ENCODE peak calls at places on chromosome 9, in seven cellular contexts. One of them, this sample, is unnamed.

GRCh38 chr9:35696520-35697215 is 6.9 kb upstream of the TPM2 start:
- DNase-seq in K562: peak; percentile 59
- DNase-seq in fibroblast of lung: peak; percentile 38
- DNase-seq in lower lobe of right lung: peak; percentile 61
- DNase-seq in MCF 10A: peak; percentile 68
- DNase-seq in Panc1: peak; percentile 57
- DNase-seq in epithelial cell of proximal tubule: no peak
- DNase-seq in this sample: peak; percentile 63

GRCh38 chr9:129500863-129501770 is 119.8 kb downstream of the C9orf50 start:
- DNase-seq in fibroblast of lung: no peak
- DNase-seq in epithelial cell of proximal tubule: no peak
- DNase-seq in K562: no peak
- DNase-seq in lower lobe of right lung: no peak
- DNase-seq in MCF 10A: no peak
- DNase-seq in Panc1: no peak
- DNase-seq in this sample: no peak

GRCh38 chr9:22405869-22406659 is 40.6 kb upstream of the DMRTA1 start:
- DNase-seq in fibroblast of lung: no peak
- DNase-seq in K562: no peak
- DNase-seq in MCF 10A: no peak
- DNase-seq in epithelial cell of proximal tubule: no peak
- DNase-seq in Panc1: no peak
- DNase-seq in lower lobe of right lung: peak; percentile 24
- DNase-seq in this sample: no peak

GRCh38 chr9:98381311-98382103 is 126.1 kb upstream of the TBC1D2 start:
- DNase-seq in lower lobe of right lung: no peak
- DNase-seq in Panc1: no peak
- DNase-seq in fibroblast of lung: no peak
- DNase-seq in K562: no peak
- DNase-seq in epithelial cell of proximal tubule: no peak
- DNase-seq in MCF 10A: no peak
- DNase-seq in this sample: no peak

GRCh38 chr9:88106492-88106891 is 31.8 kb downstream of the SPATA31C2 start:
- DNase-seq in lower lobe of right lung: no peak
- DNase-seq in Panc1: no peak
- DNase-seq in K562: no peak
- DNase-seq in MCF 10A: peak; percentile 54
- DNase-seq in fibroblast of lung: peak; percentile 32
- DNase-seq in epithelial cell of proximal tubule: no peak
- DNase-seq in this sample: peak; percentile 17

GRCh38 chr9:105932276-105932675 is 237.9 kb downstream of the TMEM38B start:
- DNase-seq in lower lobe of right lung: no peak
- DNase-seq in epithelial cell of proximal tubule: no peak
- DNase-seq in MCF 10A: no peak
- DNase-seq in Panc1: no peak
- DNase-seq in K562: no peak
- DNase-seq in fibroblast of lung: no peak
- DNase-seq in this sample: no peak

GRCh38 chr9:130295431-130295830 is 29.9 kb downstream of the HMCN2 start:
- DNase-seq in Panc1: no peak
- DNase-seq in MCF 10A: no peak
- DNase-seq in epithelial cell of proximal tubule: no peak
- DNase-seq in K562: no peak
- DNase-seq in fibroblast of lung: no peak
- DNase-seq in lower lobe of right lung: peak; percentile 14
- DNase-seq in this sample: no peak

GRCh38 chr9:16627967-16628366 is 242.5 kb downstream of the BNC2 start:
- DNase-seq in Panc1: no peak
- DNase-seq in K562: no peak
- DNase-seq in lower lobe of right lung: no peak
- DNase-seq in epithelial cell of proximal tubule: no peak
- DNase-seq in fibroblast of lung: peak; percentile 99
- DNase-seq in MCF 10A: peak; percentile 22
- DNase-seq in this sample: no peak

GRCh38 chr9:112866662-112867274 is 23.9 kb downstream of the SLC46A2 start:
- DNase-seq in MCF 10A: peak; percentile 89
- DNase-seq in fibroblast of lung: peak; percentile 52
- DNase-seq in K562: peak; percentile 33
- DNase-seq in lower lobe of right lung: no peak
- DNase-seq in Panc1: no peak
- DNase-seq in epithelial cell of proximal tubule: peak; percentile 77
- DNase-seq in this sample: no peak

GRCh38 chr9:100474082-100474949 is 1.4 kb downstream of the TMEFF1 start:
- DNase-seq in fibroblast of lung: no peak
- DNase-seq in K562: no peak
- DNase-seq in Panc1: no peak
- DNase-seq in epithelial cell of proximal tubule: no peak
- DNase-seq in lower lobe of right lung: no peak
- DNase-seq in MCF 10A: no peak
- DNase-seq in this sample: peak; percentile 18

GRCh38 chr9:19271081-19271480 is 40.6 kb downstream of the DENND4C start:
- DNase-seq in epithelial cell of proximal tubule: no peak
- DNase-seq in K562: no peak
- DNase-seq in fibroblast of lung: no peak
- DNase-seq in Panc1: no peak
- DNase-seq in MCF 10A: peak; percentile 29
- DNase-seq in lower lobe of right lung: no peak
- DNase-seq in this sample: no peak

GRCh38 chr9:130234340-130235260 is 31.0 kb upstream of the HMCN2 start:
- DNase-seq in epithelial cell of proximal tubule: no peak
- DNase-seq in Panc1: no peak
- DNase-seq in MCF 10A: no peak
- DNase-seq in fibroblast of lung: peak; percentile 66
- DNase-seq in K562: no peak
- DNase-seq in lower lobe of right lung: peak; percentile 39
- DNase-seq in this sample: no peak

GRCh38 chr9:89661391-89661949 is 56.7 kb downstream of the GADD45G start:
- DNase-seq in K562: no peak
- DNase-seq in epithelial cell of proximal tubule: no peak
- DNase-seq in fibroblast of lung: peak; percentile 28
- DNase-seq in lower lobe of right lung: peak; percentile 66
- DNase-seq in Panc1: no peak
- DNase-seq in MCF 10A: no peak
- DNase-seq in this sample: no peak

GRCh38 chr9:93010696-93011095 is 47.8 kb upstream of the SUSD3 start:
- DNase-seq in fibroblast of lung: no peak
- DNase-seq in K562: no peak
- DNase-seq in MCF 10A: no peak
- DNase-seq in Panc1: no peak
- DNase-seq in lower lobe of right lung: no peak
- DNase-seq in epithelial cell of proximal tubule: no peak
- DNase-seq in this sample: no peak

GRCh38 chr9:28318515-28318914 is 745.2 kb upstream of the C9orf72 start:
- DNase-seq in MCF 10A: no peak
- DNase-seq in Panc1: no peak
- DNase-seq in lower lobe of right lung: no peak
- DNase-seq in K562: no peak
- DNase-seq in fibroblast of lung: no peak
- DNase-seq in epithelial cell of proximal tubule: no peak
- DNase-seq in this sample: no peak

GRCh38 chr9:115200711-115201505 is 83.0 kb upstream of the TNC start:
- DNase-seq in epithelial cell of proximal tubule: no peak
- DNase-seq in fibroblast of lung: peak; percentile 71
- DNase-seq in K562: no peak
- DNase-seq in MCF 10A: peak; percentile 47
- DNase-seq in lower lobe of right lung: no peak
- DNase-seq in Panc1: no peak
- DNase-seq in this sample: no peak

GRCh38 chr9:77210116-77210515 is 32.8 kb downstream of the VPS13A start:
- DNase-seq in K562: no peak
- DNase-seq in epithelial cell of proximal tubule: no peak
- DNase-seq in fibroblast of lung: peak; percentile 47
- DNase-seq in Panc1: no peak
- DNase-seq in lower lobe of right lung: no peak
- DNase-seq in MCF 10A: no peak
- DNase-seq in this sample: no peak

GRCh38 chr9:15317836-15318235 is 10.8 kb upstream of the TTC39B start:
- DNase-seq in MCF 10A: no peak
- DNase-seq in lower lobe of right lung: no peak
- DNase-seq in fibroblast of lung: peak; percentile 39
- DNase-seq in Panc1: no peak
- DNase-seq in epithelial cell of proximal tubule: no peak
- DNase-seq in K562: no peak
- DNase-seq in this sample: no peak

GRCh38 chr9:93567271-93567959 is 9.0 kb upstream of the PHF2 start:
- DNase-seq in MCF 10A: no peak
- DNase-seq in Panc1: no peak
- DNase-seq in K562: no peak
- DNase-seq in fibroblast of lung: no peak
- DNase-seq in lower lobe of right lung: peak; percentile 52
- DNase-seq in epithelial cell of proximal tubule: no peak
- DNase-seq in this sample: no peak

GRCh38 chr9:93666279-93666784 is 89.9 kb downstream of the PHF2 start:
- DNase-seq in MCF 10A: no peak
- DNase-seq in epithelial cell of proximal tubule: no peak
- DNase-seq in fibroblast of lung: no peak
- DNase-seq in K562: peak; percentile 29
- DNase-seq in lower lobe of right lung: peak; percentile 10
- DNase-seq in Panc1: no peak
- DNase-seq in this sample: no peak

GRCh38 chr9:131349881-131350563 is 43.9 kb upstream of the PRRC2B start:
- DNase-seq in Panc1: peak; percentile 33
- DNase-seq in lower lobe of right lung: peak; percentile 94
- DNase-seq in K562: peak; percentile 82
- DNase-seq in MCF 10A: peak; percentile 79
- DNase-seq in fibroblast of lung: peak; percentile 79
- DNase-seq in epithelial cell of proximal tubule: no peak
- DNase-seq in this sample: peak; percentile 92

GRCh38 chr9:79264511-79265448 is 307.0 kb upstream of the TLE4 start:
- DNase-seq in Panc1: no peak
- DNase-seq in K562: no peak
- DNase-seq in MCF 10A: no peak
- DNase-seq in fibroblast of lung: peak; percentile 18
- DNase-seq in lower lobe of right lung: no peak
- DNase-seq in epithelial cell of proximal tubule: no peak
- DNase-seq in this sample: no peak

GRCh38 chr9:134335095-134335489 is 8.8 kb downstream of the RXRA start:
- DNase-seq in lower lobe of right lung: no peak
- DNase-seq in fibroblast of lung: no peak
- DNase-seq in epithelial cell of proximal tubule: no peak
- DNase-seq in MCF 10A: peak; percentile 46
- DNase-seq in Panc1: no peak
- DNase-seq in K562: no peak
- DNase-seq in this sample: no peak

GRCh38 chr9:134929560-134930158 is 11.9 kb upstream of the FCN1 start:
- DNase-seq in K562: no peak
- DNase-seq in lower lobe of right lung: no peak
- DNase-seq in Panc1: no peak
- DNase-seq in fibroblast of lung: no peak
- DNase-seq in MCF 10A: no peak
- DNase-seq in epithelial cell of proximal tubule: no peak
- DNase-seq in this sample: no peak

GRCh38 chr9:114981095-114981494 is 50.7 kb upstream of the TNFSF8 start:
- DNase-seq in fibroblast of lung: no peak
- DNase-seq in lower lobe of right lung: no peak
- DNase-seq in MCF 10A: peak; percentile 14
- DNase-seq in Panc1: no peak
- DNase-seq in epithelial cell of proximal tubule: no peak
- DNase-seq in K562: no peak
- DNase-seq in this sample: no peak

GRCh38 chr9:4293293-4293931 is 6.5 kb downstream of the GLIS3 start:
- DNase-seq in Panc1: no peak
- DNase-seq in lower lobe of right lung: no peak
- DNase-seq in MCF 10A: peak; percentile 81
- DNase-seq in fibroblast of lung: peak; percentile 99
- DNase-seq in K562: no peak
- DNase-seq in epithelial cell of proximal tubule: peak; percentile 99
- DNase-seq in this sample: no peak

GRCh38 chr9:34126207-34127034 is at the start of gene DCAF12:
- DNase-seq in Panc1: peak; percentile 50
- DNase-seq in lower lobe of right lung: peak; percentile 93
- DNase-seq in K562: peak; percentile 78
- DNase-seq in fibroblast of lung: peak; percentile 87
- DNase-seq in epithelial cell of proximal tubule: no peak
- DNase-seq in MCF 10A: peak; percentile 93
- DNase-seq in this sample: peak; percentile 91
- TF ChIP-seq CTCF in Panc1: no peak
- TF ChIP-seq CTCF in lower lobe of right lung: no peak
- TF ChIP-seq CTCF in K562: peak; percentile 15
- TF ChIP-seq CTCF in fibroblast of lung: no peak
- TF ChIP-seq CTCF in epithelial cell of proximal tubule: no peak
- TF ChIP-seq CTCF in MCF 10A: no peak
- TF ChIP-seq CTCF in this sample: no peak

GRCh38 chr9:127418037-127418471 is 6.1 kb upstream of the ZNF79 start:
- DNase-seq in MCF 10A: peak; percentile 14
- DNase-seq in K562: peak; percentile 59
- DNase-seq in epithelial cell of proximal tubule: no peak
- DNase-seq in lower lobe of right lung: no peak
- DNase-seq in fibroblast of lung: no peak
- DNase-seq in Panc1: no peak
- DNase-seq in this sample: peak; percentile 67
- TF ChIP-seq CTCF in MCF 10A: no peak
- TF ChIP-seq CTCF in K562: peak; percentile 70
- TF ChIP-seq CTCF in epithelial cell of proximal tubule: peak; percentile 38
- TF ChIP-seq CTCF in lower lobe of right lung: peak; percentile 29
- TF ChIP-seq CTCF in fibroblast of lung: peak; percentile 17
- TF ChIP-seq CTCF in Panc1: no peak
- TF ChIP-seq CTCF in this sample: peak; percentile 40

GRCh38 chr9:111720170-111720569 is 58.8 kb downstream of the GNG10 start:
- DNase-seq in epithelial cell of proximal tubule: no peak
- DNase-seq in fibroblast of lung: no peak
- DNase-seq in lower lobe of right lung: no peak
- DNase-seq in K562: no peak
- DNase-seq in Panc1: no peak
- DNase-seq in MCF 10A: no peak
- DNase-seq in this sample: no peak
- TF ChIP-seq CTCF in epithelial cell of proximal tubule: no peak
- TF ChIP-seq CTCF in fibroblast of lung: no peak
- TF ChIP-seq CTCF in lower lobe of right lung: no peak
- TF ChIP-seq CTCF in K562: no peak
- TF ChIP-seq CTCF in Panc1: no peak
- TF ChIP-seq CTCF in MCF 10A: no peak
- TF ChIP-seq CTCF in this sample: no peak

GRCh38 chr9:136457326-136457725 is 17.7 kb upstream of the INPP5E start:
- DNase-seq in lower lobe of right lung: no peak
- DNase-seq in epithelial cell of proximal tubule: no peak
- DNase-seq in Panc1: no peak
- DNase-seq in MCF 10A: no peak
- DNase-seq in K562: no peak
- DNase-seq in fibroblast of lung: no peak
- DNase-seq in this sample: no peak

GRCh38 chr9:136454026-136454796 is 14.6 kb upstream of the INPP5E start:
- DNase-seq in Panc1: no peak
- DNase-seq in MCF 10A: no peak
- DNase-seq in K562: no peak
- DNase-seq in fibroblast of lung: no peak
- DNase-seq in lower lobe of right lung: peak; percentile 36
- DNase-seq in epithelial cell of proximal tubule: no peak
- DNase-seq in this sample: no peak

GRCh38 chr9:136456257-136456656 is 16.6 kb upstream of the INPP5E start:
- DNase-seq in K562: no peak
- DNase-seq in lower lobe of right lung: no peak
- DNase-seq in Panc1: no peak
- DNase-seq in fibroblast of lung: no peak
- DNase-seq in epithelial cell of proximal tubule: no peak
- DNase-seq in MCF 10A: no peak
- DNase-seq in this sample: no peak

GRCh38 chr9:136453326-136453725 is 13.7 kb upstream of the INPP5E start:
- DNase-seq in K562: no peak
- DNase-seq in Panc1: no peak
- DNase-seq in fibroblast of lung: no peak
- DNase-seq in epithelial cell of proximal tubule: no peak
- DNase-seq in MCF 10A: no peak
- DNase-seq in lower lobe of right lung: no peak
- DNase-seq in this sample: no peak

GRCh38 chr9:136455043-136456002 is 15.7 kb upstream of the INPP5E start:
- DNase-seq in MCF 10A: no peak
- DNase-seq in Panc1: no peak
- DNase-seq in epithelial cell of proximal tubule: no peak
- DNase-seq in lower lobe of right lung: peak; percentile 40
- DNase-seq in K562: no peak
- DNase-seq in fibroblast of lung: no peak
- DNase-seq in this sample: no peak
- TF ChIP-seq CTCF in MCF 10A: no peak
- TF ChIP-seq CTCF in Panc1: no peak
- TF ChIP-seq CTCF in epithelial cell of proximal tubule: no peak
- TF ChIP-seq CTCF in lower lobe of right lung: no peak
- TF ChIP-seq CTCF in K562: no peak
- TF ChIP-seq CTCF in fibroblast of lung: no peak
- TF ChIP-seq CTCF in this sample: no peak

This sample was measured in endothelial cell.